ENCODE peak calls at places on chromosome 20, in four cellular contexts. I is naive thymus-derived CD4-positive, alpha-beta T cell; N is effector memory CD4-positive, alpha-beta T cell; K is MM.1S. V is an unnamed sample. For H3K4me1, the result is how much of the 10 kb centered on the place peaks cover.

GRCh38 chr20:33477386-33478234 is 12.3 kb upstream of the CBFA2T2 start:
- DNase-seq in I (no peak), N (no peak), K (no peak), V (no peak)

GRCh38 chr20:31818376-31818908 is 714 bp upstream of the MYLK2 start:
- DNase-seq in I (no peak), N (no peak), K (no peak), V (no peak)

GRCh38 chr20:55782861-55783260 is 222.5 kb downstream of the CBLN4 start:
- DNase-seq in I (no peak), N (no peak), K (no peak), V (no peak)

GRCh38 chr20:36267605-36268500 is 31.6 kb downstream of the AAR2 start:
- DNase-seq in I (no peak), N (no peak), K (no peak), V (no peak)

GRCh38 chr20:41329435-41330342 is 10.9 kb upstream of the LPIN3 start:
- DNase-seq in I (peak), N (no peak), K (peak), V (peak)

GRCh38 chr20:22579711-22580697 is 4.4 kb downstream of the FOXA2 start:
- DNase-seq in I (no peak), N (no peak), K (no peak), V (no peak)

GRCh38 chr20:34246126-34246626 is 5.0 kb downstream of the ASIP start:
- DNase-seq in I (no peak), N (no peak), K (no peak), V (no peak)

GRCh38 chr20:1415667-1416468 is 23.0 kb upstream of the FKBP1A start:
- DNase-seq in I (no peak), N (no peak), K (no peak), V (no peak)

GRCh38 chr20:11676618-11677289 is 240.9 kb upstream of the BTBD3 start:
- DNase-seq in I (no peak), N (no peak), K (peak), V (no peak)

GRCh38 chr20:41047975-41048305 is 19.3 kb downstream of the TOP1 start:
- DNase-seq in I (peak), N (no peak), K (peak), V (no peak)

GRCh38 chr20:56750430-56750829 is 121.3 kb downstream of the TFAP2C start:
- DNase-seq in I (no peak), N (no peak), K (no peak), V (no peak)

GRCh38 chr20:4233520-4233919 is 218.2 kb upstream of the RNF24 start:
- DNase-seq in I (no peak), N (no peak), K (no peak), V (no peak)

GRCh38 chr20:14313621-14314020 is 23.8 kb downstream of the FLRT3 start:
- DNase-seq in I (no peak), N (no peak), K (no peak), V (no peak)

GRCh38 chr20:4332466-4332865 is 317.1 kb upstream of the RNF24 start:
- DNase-seq in I (no peak), N (no peak), K (no peak), V (no peak)

GRCh38 chr20:19964289-19965263 is 52.6 kb upstream of the NAA20 start:
- DNase-seq in I (no peak), N (no peak), K (no peak), V (no peak)

GRCh38 chr20:41510847-41511453 is 107.2 kb downstream of the CHD6 start:
- DNase-seq in I (no peak), N (no peak), K (no peak), V (no peak)

GRCh38 chr20:34582911-34583310 is 24.4 kb downstream of the MAP1LC3A start:
- DNase-seq in I (no peak), N (no peak), K (no peak), V (no peak)

GRCh38 chr20:53040678-53041674 is 68.8 kb downstream of the TSHZ2 start:
- DNase-seq in I (no peak), N (no peak), K (peak), V (no peak)

GRCh38 chr20:54193817-54194216 is 14.1 kb upstream of the PFDN4 start:
- DNase-seq in I (no peak), N (no peak), K (no peak), V (no peak)

GRCh38 chr20:13128173-13128572 is 92.9 kb upstream of the ISM1 start:
- DNase-seq in I (no peak), N (no peak), K (no peak), V (no peak)

GRCh38 chr20:62368303-62368628 is 1.2 kb upstream of the LAMA5 start:
- DNase-seq in I (no peak), N (no peak), K (no peak), V (no peak)
- H3K4me1 ChIP-seq in I (under half), N (under half), K (under half), V (under half)

GRCh38 chr20:44582321-44583025 is at the start of gene PKIG:
- DNase-seq in I (no peak), N (no peak), K (no peak), V (no peak)
- H3K4me1 ChIP-seq in I (under half), N (under half), K (under half), V (under half)

GRCh38 chr20:17541996-17542395 is 10.8 kb upstream of the BFSP1 start:
- DNase-seq in I (no peak), N (no peak), K (no peak), V (no peak)

GRCh38 chr20:17536944-17537444 is 5.8 kb upstream of the BFSP1 start:
- DNase-seq in I (peak), N (peak), K (peak), V (peak)

GRCh38 chr20:17541596-17541995 is 10.4 kb upstream of the BFSP1 start:
- DNase-seq in I (no peak), N (no peak), K (no peak), V (no peak)

GRCh38 chr20:17537959-17538358 is 6.8 kb upstream of the BFSP1 start:
- DNase-seq in I (no peak), N (no peak), K (no peak), V (no peak)

GRCh38 chr20:17538517-17539170 is 7.5 kb upstream of the BFSP1 start:
- DNase-seq in I (no peak), N (no peak), K (no peak), V (no peak)
- H3K4me1 ChIP-seq in I (under half), N (under half), K (under half), V (under half)

GRCh38 chr20:49766979-49767419 is 45.6 kb upstream of the SLC9A8 start:
- DNase-seq in I (no peak), N (no peak), K (no peak), V (no peak)

GRCh38 chr20:49768204-49769124 is 44.2 kb upstream of the SLC9A8 start:
- DNase-seq in I (peak), N (no peak), K (peak), V (no peak)

GRCh38 chr20:49770634-49771033 is 42.0 kb upstream of the SLC9A8 start:
- DNase-seq in I (no peak), N (no peak), K (no peak), V (no peak)

GRCh38 chr20:49765846-49766541 is 46.6 kb upstream of the SLC9A8 start:
- DNase-seq in I (no peak), N (no peak), K (no peak), V (no peak)

GRCh38 chr20:49769125-49769581 is 43.5 kb upstream of the SLC9A8 start:
- DNase-seq in I (no peak), N (no peak), K (no peak), V (no peak)
- H3K4me1 ChIP-seq in I (under half), N (under half), K (under half), V (under half)

V was measured in CD8-positive, alpha-beta T cell.